ENCODE peak calls at places on chromosomes 12 and 14, in five cellular contexts. One of them, this sample, is unnamed.

GRCh38 chr14:36655963-36656768 is 5.5 kb upstream of the PAX9 start:
- DNase-seq in mucosa of descending colon: peak; percentile 54
- DNase-seq in activated T-helper 9 cell treated with anti-CD3 and anti-CD28 coated beads, Interleukin-2, amount 50 U/mL, for 16 hours: no peak
- DNase-seq in stimulated activated CD8-positive, alpha-beta memory T cell treated with anti-CD3 and anti-CD28 coated beads, Interleukin-2, amount 100 ng/mL, for 1 hour: no peak
- DNase-seq in stimulated activated CD4-positive, alpha-beta T cell treated with anti-CD3 and anti-CD28 coated beads, Interleukin-1b, Interleukin-23, amount 100 ng/mL, for 1 hour: no peak
- DNase-seq in this sample: no peak

GRCh38 chr12:20376984-20377383 is 8.6 kb downstream of the PDE3A start:
- DNase-seq in stimulated activated CD4-positive, alpha-beta T cell treated with anti-CD3 and anti-CD28 coated beads, Interleukin-1b, Interleukin-23, amount 100 ng/mL, for 1 hour: no peak
- DNase-seq in activated T-helper 9 cell treated with anti-CD3 and anti-CD28 coated beads, Interleukin-2, amount 50 U/mL, for 16 hours: no peak
- DNase-seq in stimulated activated CD8-positive, alpha-beta memory T cell treated with anti-CD3 and anti-CD28 coated beads, Interleukin-2, amount 100 ng/mL, for 1 hour: no peak
- DNase-seq in mucosa of descending colon: no peak
- DNase-seq in this sample: no peak

GRCh38 chr12:8687846-8688601 is 9.8 kb upstream of the RIMKLB start:
- DNase-seq in stimulated activated CD8-positive, alpha-beta memory T cell treated with anti-CD3 and anti-CD28 coated beads, Interleukin-2, amount 100 ng/mL, for 1 hour: no peak
- DNase-seq in mucosa of descending colon: peak; percentile 23
- DNase-seq in activated T-helper 9 cell treated with anti-CD3 and anti-CD28 coated beads, Interleukin-2, amount 50 U/mL, for 16 hours: no peak
- DNase-seq in stimulated activated CD4-positive, alpha-beta T cell treated with anti-CD3 and anti-CD28 coated beads, Interleukin-1b, Interleukin-23, amount 100 ng/mL, for 1 hour: no peak
- DNase-seq in this sample: no peak

GRCh38 chr12:51827925-51828818 is 20.3 kb downstream of the FIGNL2 start:
- DNase-seq in stimulated activated CD4-positive, alpha-beta T cell treated with anti-CD3 and anti-CD28 coated beads, Interleukin-1b, Interleukin-23, amount 100 ng/mL, for 1 hour: peak; percentile 34
- DNase-seq in stimulated activated CD8-positive, alpha-beta memory T cell treated with anti-CD3 and anti-CD28 coated beads, Interleukin-2, amount 100 ng/mL, for 1 hour: no peak
- DNase-seq in mucosa of descending colon: peak; percentile 82
- DNase-seq in activated T-helper 9 cell treated with anti-CD3 and anti-CD28 coated beads, Interleukin-2, amount 50 U/mL, for 16 hours: peak; percentile 34
- DNase-seq in this sample: peak; percentile 79

GRCh38 chr12:85714425-85714824 is 121.8 kb downstream of the RASSF9 start:
- DNase-seq in stimulated activated CD4-positive, alpha-beta T cell treated with anti-CD3 and anti-CD28 coated beads, Interleukin-1b, Interleukin-23, amount 100 ng/mL, for 1 hour: no peak
- DNase-seq in stimulated activated CD8-positive, alpha-beta memory T cell treated with anti-CD3 and anti-CD28 coated beads, Interleukin-2, amount 100 ng/mL, for 1 hour: no peak
- DNase-seq in activated T-helper 9 cell treated with anti-CD3 and anti-CD28 coated beads, Interleukin-2, amount 50 U/mL, for 16 hours: no peak
- DNase-seq in mucosa of descending colon: no peak
- DNase-seq in this sample: no peak

GRCh38 chr12:31874961-31875608 is 84.1 kb upstream of the RESF1 start:
- DNase-seq in stimulated activated CD8-positive, alpha-beta memory T cell treated with anti-CD3 and anti-CD28 coated beads, Interleukin-2, amount 100 ng/mL, for 1 hour: peak; percentile 19
- DNase-seq in stimulated activated CD4-positive, alpha-beta T cell treated with anti-CD3 and anti-CD28 coated beads, Interleukin-1b, Interleukin-23, amount 100 ng/mL, for 1 hour: peak; percentile 34
- DNase-seq in mucosa of descending colon: peak; percentile 35
- DNase-seq in activated T-helper 9 cell treated with anti-CD3 and anti-CD28 coated beads, Interleukin-2, amount 50 U/mL, for 16 hours: peak; percentile 60
- DNase-seq in this sample: peak; percentile 89

GRCh38 chr12:111636209-111636928 is 37.3 kb upstream of the ATXN2 start:
- DNase-seq in stimulated activated CD8-positive, alpha-beta memory T cell treated with anti-CD3 and anti-CD28 coated beads, Interleukin-2, amount 100 ng/mL, for 1 hour: no peak
- DNase-seq in activated T-helper 9 cell treated with anti-CD3 and anti-CD28 coated beads, Interleukin-2, amount 50 U/mL, for 16 hours: no peak
- DNase-seq in mucosa of descending colon: peak; percentile 33
- DNase-seq in stimulated activated CD4-positive, alpha-beta T cell treated with anti-CD3 and anti-CD28 coated beads, Interleukin-1b, Interleukin-23, amount 100 ng/mL, for 1 hour: no peak
- DNase-seq in this sample: no peak

GRCh38 chr12:63045020-63045860 is 105.8 kb downstream of the AVPR1A start:
- DNase-seq in stimulated activated CD8-positive, alpha-beta memory T cell treated with anti-CD3 and anti-CD28 coated beads, Interleukin-2, amount 100 ng/mL, for 1 hour: no peak
- DNase-seq in activated T-helper 9 cell treated with anti-CD3 and anti-CD28 coated beads, Interleukin-2, amount 50 U/mL, for 16 hours: no peak
- DNase-seq in mucosa of descending colon: no peak
- DNase-seq in stimulated activated CD4-positive, alpha-beta T cell treated with anti-CD3 and anti-CD28 coated beads, Interleukin-1b, Interleukin-23, amount 100 ng/mL, for 1 hour: no peak
- DNase-seq in this sample: no peak

GRCh38 chr12:93569301-93569655 is 3.2 kb upstream of the SOCS2 start:
- DNase-seq in stimulated activated CD4-positive, alpha-beta T cell treated with anti-CD3 and anti-CD28 coated beads, Interleukin-1b, Interleukin-23, amount 100 ng/mL, for 1 hour: no peak
- DNase-seq in mucosa of descending colon: no peak
- DNase-seq in activated T-helper 9 cell treated with anti-CD3 and anti-CD28 coated beads, Interleukin-2, amount 50 U/mL, for 16 hours: no peak
- DNase-seq in stimulated activated CD8-positive, alpha-beta memory T cell treated with anti-CD3 and anti-CD28 coated beads, Interleukin-2, amount 100 ng/mL, for 1 hour: no peak
- DNase-seq in this sample: no peak